ENCODE peak calls at places on chromosomes 12 and 14, in ten cellular contexts. N is thyroid gland, G is PC-9, T is hepatocyte, P is right atrium auricular region, Z is IMR-90, J is fibroblast of lung, C is uterus, Q is GM12865, A is cardiac muscle cell. L is an unnamed sample.

GRCh38 chr12:101713059-101713682 is 15.7 kb downstream of the CHPT1 start:
- DNase-seq in N (peak), G (no peak), T (peak), P (peak), Z (no peak), J (no peak), C (no peak), Q (no peak), A (no peak), L (peak)

GRCh38 chr12:42124764-42125371 is 19.8 kb downstream of the GXYLT1 start:
- DNase-seq in N (no peak), G (no peak), T (no peak), P (no peak), Z (no peak), J (no peak), C (no peak), Q (no peak), A (no peak), L (no peak)

GRCh38 chr12:130571089-130571488 is 145.0 kb downstream of the RIMBP2 start:
- DNase-seq in N (no peak), G (no peak), T (no peak), P (no peak), Z (no peak), J (no peak), C (no peak), Q (no peak), A (no peak), L (no peak)

GRCh38 chr14:24992624-24993360 is 57.2 kb downstream of the STXBP6 start:
- DNase-seq in N (no peak), G (no peak), T (no peak), P (no peak), Z (no peak), J (no peak), C (no peak), Q (no peak), A (no peak), L (peak)

GRCh38 chr14:68111733-68112270 is 292.2 kb downstream of the RAD51B start:
- DNase-seq in N (no peak), G (no peak), T (no peak), P (no peak), Z (no peak), J (no peak), C (no peak), Q (no peak), A (no peak), L (no peak)

GRCh38 chr12:115343008-115343407 is 659.0 kb upstream of the TBX3 start:
- DNase-seq in N (no peak), G (no peak), T (no peak), P (no peak), Z (no peak), J (no peak), C (no peak), Q (no peak), A (no peak), L (no peak)

GRCh38 chr12:132185698-132186097 is 41.4 kb downstream of the NOC4L start:
- DNase-seq in N (no peak), G (no peak), T (no peak), P (no peak), Z (no peak), J (no peak), C (no peak), Q (no peak), A (no peak), L (no peak)

GRCh38 chr12:123763093-123763492 is 992 bp downstream of the DNAH10 start:
- DNase-seq in N (peak), G (peak), T (no peak), P (no peak), Z (no peak), J (no peak), C (no peak), Q (no peak), A (no peak), L (no peak)

GRCh38 chr12:64903738-64904137 is 79.3 kb downstream of the TBC1D30 start:
- DNase-seq in N (no peak), G (no peak), T (no peak), P (no peak), Z (peak), J (no peak), C (peak), Q (no peak), A (no peak), L (peak)

GRCh38 chr12:46367351-46368029 is 5.1 kb downstream of the SLC38A2 start:
- DNase-seq in N (no peak), G (no peak), T (no peak), P (no peak), Z (no peak), J (no peak), C (no peak), Q (no peak), A (peak), L (peak)

GRCh38 chr12:131335456-131335855 is 375.4 kb upstream of the SFSWAP start:
- DNase-seq in N (no peak), G (no peak), T (no peak), P (no peak), Z (no peak), J (no peak), C (no peak), Q (no peak), A (no peak), L (no peak)

GRCh38 chr14:76811561-76811960 is 1.1 kb downstream of the ANGEL1 start:
- DNase-seq in N (no peak), G (no peak), T (no peak), P (no peak), Z (peak), J (no peak), C (no peak), Q (no peak), A (no peak), L (peak)

GRCh38 chr12:3658327-3659163 is 94.4 kb downstream of the CRACR2A start:
- DNase-seq in N (peak), G (no peak), T (peak), P (no peak), Z (peak), J (peak), C (no peak), Q (peak), A (peak), L (peak)

GRCh38 chr12:88781909-88782308 is 201.6 kb upstream of the KITLG start:
- DNase-seq in N (no peak), G (no peak), T (no peak), P (no peak), Z (peak), J (peak), C (no peak), Q (no peak), A (no peak), L (peak)

GRCh38 chr12:96238336-96239031 is 44.3 kb downstream of the ELK3 start:
- DNase-seq in N (no peak), G (no peak), T (no peak), P (no peak), Z (no peak), J (peak), C (no peak), Q (no peak), A (no peak), L (no peak)

GRCh38 chr12:52130695-52131094 is 51.2 kb downstream of the SMIM41 start:
- DNase-seq in N (no peak), G (no peak), T (no peak), P (no peak), Z (no peak), J (no peak), C (no peak), Q (no peak), A (no peak), L (peak)

GRCh38 chr14:31895206-31895605 is 181.9 kb upstream of the ARHGAP5 start:
- DNase-seq in N (no peak), G (no peak), T (peak), P (no peak), Z (peak), J (peak), C (no peak), Q (no peak), A (peak), L (peak)

GRCh38 chr12:108289342-108290131 is 49.6 kb downstream of the CMKLR1 start:
- DNase-seq in N (peak), G (no peak), T (no peak), P (no peak), Z (no peak), J (no peak), C (peak), Q (no peak), A (no peak), L (no peak)

GRCh38 chr12:8644345-8645248 is 18.0 kb downstream of the MFAP5 start:
- DNase-seq in N (no peak), G (no peak), T (no peak), P (peak), Z (no peak), J (peak), C (no peak), Q (peak), A (peak), L (no peak)

GRCh38 chr12:79217306-79217705 is 352.7 kb downstream of the SYT1 start:
- DNase-seq in N (no peak), G (no peak), T (no peak), P (no peak), Z (no peak), J (no peak), C (no peak), Q (no peak), A (no peak), L (no peak)

GRCh38 chr12:7136071-7136470 is 5.9 kb downstream of the CLSTN3 start:
- DNase-seq in N (no peak), G (no peak), T (no peak), P (no peak), Z (no peak), J (no peak), C (no peak), Q (no peak), A (no peak), L (no peak)
- TF ChIP-seq CTCF in N (no peak), G (no peak), T (no peak), P (no peak), Z (no peak), J (no peak), C (no peak), Q (no peak), A (no peak), L (no peak)

DNA sequence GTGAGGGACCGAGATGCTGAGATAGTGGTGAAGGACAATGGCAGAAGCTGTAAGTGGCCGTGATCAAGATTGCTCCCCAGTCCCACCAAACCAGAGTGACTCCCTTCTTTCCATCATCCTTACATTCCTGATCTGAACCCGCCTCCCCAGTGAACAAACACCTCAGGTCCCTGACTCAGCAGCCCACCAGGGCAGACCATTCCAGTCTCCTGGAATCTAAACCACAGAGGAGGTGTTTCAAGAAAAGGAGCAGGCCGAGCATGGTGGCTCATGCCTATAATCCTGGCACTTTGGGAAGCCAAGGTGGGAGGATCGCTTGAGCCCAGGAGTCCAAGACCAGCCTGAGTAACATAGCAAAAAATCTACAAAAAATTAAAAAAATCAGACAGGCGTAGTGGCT is 6.6 kb downstream of the ERBB3 start:
- DNase-seq in N (no peak), G (no peak), T (no peak), P (no peak), Z (no peak), J (no peak), C (no peak), Q (no peak), A (no peak), L (no peak)
- H3K4me3 ChIP-seq in N (no peak), G (no peak), T (no peak), P (no peak), Z (no peak), J (no peak), C (no peak), Q (no peak), A (no peak), L (no peak)

GRCh38 chr14:90721619-90722305 is 94.5 kb downstream of the TTC7B start:
- DNase-seq in N (no peak), G (no peak), T (no peak), P (no peak), Z (peak), J (peak), C (no peak), Q (no peak), A (no peak), L (no peak)

GRCh38 chr14:90722590-90722989 is 93.6 kb downstream of the TTC7B start:
- DNase-seq in N (no peak), G (no peak), T (no peak), P (no peak), Z (no peak), J (no peak), C (no peak), Q (no peak), A (no peak), L (no peak)

GRCh38 chr14:90717916-90718315 is 98.3 kb downstream of the TTC7B start:
- DNase-seq in N (no peak), G (no peak), T (no peak), P (no peak), Z (peak), J (peak), C (no peak), Q (no peak), A (peak), L (peak)

GRCh38 chr14:90720832-90721231 is 95.4 kb downstream of the TTC7B start:
- DNase-seq in N (no peak), G (no peak), T (no peak), P (no peak), Z (no peak), J (no peak), C (no peak), Q (no peak), A (no peak), L (no peak)

DNA sequence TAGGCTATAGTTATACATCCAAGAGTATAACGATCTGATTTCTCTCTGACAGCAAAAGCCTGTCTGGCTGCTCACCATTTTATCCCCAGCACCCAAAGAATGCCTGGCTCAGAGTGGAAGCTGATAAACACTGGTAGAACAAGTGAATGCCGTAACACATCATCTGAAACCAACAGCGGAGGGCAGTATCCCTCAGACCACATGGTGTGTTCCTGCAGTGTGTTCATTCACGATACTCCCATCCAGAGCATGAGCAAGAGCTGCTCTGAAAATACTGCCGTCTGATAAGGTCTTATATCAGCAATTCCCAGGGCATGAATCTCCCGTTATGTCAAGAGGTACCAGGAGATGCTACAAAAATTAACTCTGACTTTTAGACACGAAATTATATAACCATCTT is 95.9 kb downstream of the TTC7B start:
- DNase-seq in N (no peak), G (no peak), T (no peak), P (no peak), Z (peak), J (no peak), C (no peak), Q (no peak), A (peak), L (peak)
- TF ChIP-seq CTCF in N (no peak), G (no peak), T (no peak), P (no peak), Z (peak), J (no peak), C (no peak), Q (no peak), A (no peak), L (no peak)

GRCh38 chr14:28776482-28777266 is 10.1 kb downstream of the FOXG1 start:
- DNase-seq in N (no peak), G (no peak), T (no peak), P (no peak), Z (no peak), J (no peak), C (no peak), Q (no peak), A (no peak), L (no peak)

GRCh38 chr14:28773176-28773575 is 6.6 kb downstream of the FOXG1 start:
- DNase-seq in N (no peak), G (no peak), T (no peak), P (no peak), Z (no peak), J (no peak), C (no peak), Q (no peak), A (no peak), L (no peak)

GRCh38 chr14:28774764-28775738 is 8.5 kb downstream of the FOXG1 start:
- DNase-seq in N (no peak), G (no peak), T (no peak), P (no peak), Z (no peak), J (no peak), C (no peak), Q (no peak), A (no peak), L (no peak)

GRCh38 chr14:28772613-28773012 is 6.0 kb downstream of the FOXG1 start:
- DNase-seq in N (no peak), G (no peak), T (no peak), P (no peak), Z (no peak), J (no peak), C (no peak), Q (peak), A (no peak), L (no peak)

GRCh38 chr14:28773917-28774691 is 7.5 kb downstream of the FOXG1 start:
- DNase-seq in N (no peak), G (no peak), T (peak), P (no peak), Z (peak), J (peak), C (no peak), Q (peak), A (peak), L (peak)
- H3K4me3 ChIP-seq in N (no peak), G (no peak), T (no peak), P (no peak), Z (peak), J (no peak), C (no peak), Q (peak), A (peak), L (no peak)

GRCh38 chr12:697426-697825 is 34.2 kb upstream of the NINJ2 start:
- DNase-seq in N (no peak), G (no peak), T (no peak), P (no peak), Z (no peak), J (no peak), C (no peak), Q (no peak), A (no peak), L (no peak)

GRCh38 chr12:694734-695503 is 31.7 kb upstream of the NINJ2 start:
- DNase-seq in N (no peak), G (no peak), T (no peak), P (no peak), Z (no peak), J (peak), C (no peak), Q (no peak), A (peak), L (peak)

GRCh38 chr12:704516-705242 is 41.4 kb upstream of the NINJ2 start:
- DNase-seq in N (no peak), G (no peak), T (no peak), P (no peak), Z (no peak), J (no peak), C (no peak), Q (peak), A (no peak), L (no peak)

GRCh38 chr12:701896-702539 is 38.8 kb upstream of the NINJ2 start:
- DNase-seq in N (no peak), G (no peak), T (no peak), P (no peak), Z (no peak), J (no peak), C (no peak), Q (no peak), A (peak), L (no peak)

GRCh38 chr12:700061-700460 is 36.8 kb upstream of the NINJ2 start:
- DNase-seq in N (no peak), G (no peak), T (no peak), P (no peak), Z (no peak), J (no peak), C (no peak), Q (no peak), A (no peak), L (no peak)
- TF ChIP-seq CTCF in N (no peak), G (no peak), T (no peak), P (no peak), Z (no peak), J (no peak), C (no peak), Q (no peak), A (no peak), L (peak)

DNA sequence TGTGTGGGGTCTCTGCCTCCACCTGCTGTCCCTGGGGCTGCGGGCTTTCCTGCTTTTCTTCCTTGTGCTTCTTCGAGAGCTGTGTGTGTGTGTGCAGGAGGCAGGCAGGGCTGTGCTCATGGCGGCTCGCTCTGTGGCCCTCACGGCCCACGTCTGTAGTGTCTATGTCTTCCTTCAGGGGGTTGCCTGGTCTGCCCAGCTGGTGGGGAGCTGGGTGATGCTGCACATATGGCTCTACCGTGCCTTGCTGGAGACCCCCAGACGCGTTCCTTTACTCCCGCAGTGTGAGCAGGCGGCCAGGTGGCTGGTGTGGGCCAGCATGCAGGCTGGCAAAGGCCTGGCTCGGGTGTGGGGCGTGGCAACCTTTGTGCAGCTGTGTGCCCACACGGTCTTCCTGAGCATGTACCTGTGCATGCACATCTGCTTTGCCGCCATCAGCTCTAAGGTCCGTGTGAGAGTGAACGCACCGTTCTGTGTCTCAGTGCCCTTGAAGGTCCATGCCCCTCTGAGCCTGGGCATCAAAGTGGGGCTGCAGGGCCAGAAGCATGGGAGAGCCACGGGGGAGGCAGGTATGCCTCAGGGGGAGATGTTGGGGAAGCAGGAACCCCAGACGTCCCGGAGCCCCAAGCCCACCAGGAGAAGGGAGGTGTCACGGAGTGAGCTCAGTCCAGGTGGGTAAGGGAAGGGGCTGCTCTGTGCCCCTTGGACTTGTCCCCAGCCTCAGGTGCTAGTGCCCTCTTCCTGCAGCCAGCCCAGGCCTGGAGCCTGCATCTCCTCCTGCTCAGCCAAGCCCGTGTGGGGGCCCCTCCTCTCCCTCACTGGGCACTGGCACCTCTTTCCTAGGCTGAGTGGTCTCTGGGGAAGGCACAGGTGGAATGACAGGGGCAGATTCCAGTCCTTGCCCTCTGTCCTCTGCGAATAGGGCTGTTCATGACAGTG is 26.4 kb downstream of the CLSTN3 start:
- DNase-seq in N (no peak), G (no peak), T (no peak), P (no peak), Z (no peak), J (no peak), C (no peak), Q (no peak), A (no peak), L (no peak)
- H3K4me3 ChIP-seq in N (no peak), G (no peak), T (no peak), P (no peak), Z (no peak), J (no peak), C (no peak), Q (no peak), A (no peak), L (no peak)

GRCh38 chr14:23567186-23568020 is at the start of gene AP1G2:
- DNase-seq in N (peak), G (peak), T (peak), P (peak), Z (peak), J (peak), C (peak), Q (peak), A (peak), L (peak)
- TF ChIP-seq CTCF in N (no peak), G (no peak), T (no peak), P (no peak), Z (no peak), J (no peak), C (no peak), Q (no peak), A (no peak), L (no peak)

GRCh38 chr12:29229158-29229505 is 80.1 kb downstream of the FAR2 start:
- DNase-seq in N (no peak), G (no peak), T (no peak), P (no peak), Z (no peak), J (no peak), C (no peak), Q (no peak), A (no peak), L (no peak)
- H3K4me3 ChIP-seq in N (no peak), G (no peak), T (no peak), P (no peak), Z (no peak), J (no peak), C (no peak), Q (no peak), A (no peak), L (no peak)

GRCh38 chr14:58641509-58641908 is 3.7 kb downstream of the DACT1 start:
- DNase-seq in N (no peak), G (no peak), T (no peak), P (no peak), Z (no peak), J (no peak), C (no peak), Q (no peak), A (no peak), L (no peak)
- TF ChIP-seq CTCF in N (no peak), G (no peak), T (peak), P (no peak), Z (peak), J (no peak), C (no peak), Q (peak), A (peak), L (peak)

DNA sequence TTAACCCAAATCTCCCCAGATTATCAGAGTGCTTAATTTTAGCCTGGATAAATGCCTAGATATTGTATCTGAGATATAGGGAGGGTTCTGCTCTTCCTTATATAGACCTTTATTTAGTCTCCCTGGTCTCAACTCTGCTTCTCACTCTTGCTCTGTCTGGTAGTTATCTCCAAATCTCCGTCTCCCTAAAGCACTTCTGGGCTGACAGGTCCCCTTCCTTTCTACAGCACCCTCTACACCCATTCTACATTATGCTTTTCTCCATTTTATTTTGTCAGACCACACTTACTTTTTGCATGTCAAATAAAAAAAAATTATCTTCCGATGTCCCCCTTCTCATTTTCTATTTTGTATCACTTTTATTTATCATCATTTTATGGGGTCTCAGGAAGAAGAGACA is 2.0 kb upstream of the ERC1 start:
- DNase-seq in N (no peak), G (no peak), T (no peak), P (no peak), Z (no peak), J (no peak), C (no peak), Q (no peak), A (no peak), L (no peak)
- H3K4me3 ChIP-seq in N (no peak), G (peak), T (peak), P (peak), Z (no peak), J (no peak), C (no peak), Q (no peak), A (peak), L (peak)